ENCODE peak calls at places on chromosomes 3 and 15, in four cellular contexts. J is transverse colon, H is right lobe of liver, O is hepatocyte. S is an unnamed sample.

GRCh38 chr3:38051131-38051530 is 12.1 kb downstream of the DLEC1 start:
- DNase-seq in J (no peak), O (no peak), H (no peak), S (no peak)

GRCh38 chr3:102471001-102471400 is 36.2 kb downstream of the ZPLD1 start:
- DNase-seq in H (no peak), J (no peak), O (no peak), S (no peak)

GRCh38 chr3:118607915-118608820 is 426.5 kb downstream of the IGSF11 start:
- DNase-seq in J (no peak), O (no peak), H (no peak), S (no peak)

GRCh38 chr3:64913515-64913914 is 225.7 kb upstream of the ADAMTS9 start:
- DNase-seq in O (no peak), J (no peak), H (no peak), S (no peak)

GRCh38 chr3:54547846-54548245 is 380.0 kb downstream of the LRTM1 start:
- DNase-seq in O (no peak), J (no peak), H (no peak), S (no peak)

GRCh38 chr15:87874896-87875661 is 381.5 kb downstream of the NTRK3 start:
- DNase-seq in J (no peak), O (peak; percentile 55), H (no peak), S (no peak)

GRCh38 chr3:14352002-14352627 is 50.3 kb upstream of the SLC6A6 start:
- DNase-seq in O (no peak), H (no peak), J (no peak), S (no peak)

GRCh38 chr3:19016846-19017245 is 131.5 kb upstream of the KCNH8 start:
- DNase-seq in H (no peak), O (peak; percentile 29), J (no peak), S (no peak)

GRCh38 chr3:16183601-16184270 is 9.3 kb downstream of the GALNT15 start:
- DNase-seq in J (no peak), H (no peak), O (peak; percentile 68), S (no peak)

GRCh38 chr3:24264748-24265158 is 229.9 kb downstream of the THRB start:
- DNase-seq in O (peak; percentile 50), J (no peak), H (no peak), S (no peak)

GRCh38 chr3:12985148-12985547 is 88.1 kb downstream of the IQSEC1 start:
- DNase-seq in J (no peak), H (no peak), O (no peak), S (no peak)

GRCh38 chr3:43872301-43872700 is 181.6 kb downstream of the ABHD5 start:
- DNase-seq in H (no peak), J (no peak), O (peak; percentile 42), S (no peak)

GRCh38 chr15:99476413-99477222 is 89.2 kb upstream of the MEF2A start:
- DNase-seq in O (peak; percentile 74), H (no peak), J (peak; percentile 46), S (peak; percentile 51)

GRCh38 chr3:13627681-13628080 is 78.8 kb downstream of the FBLN2 start:
- DNase-seq in H (no peak), O (no peak), J (no peak), S (no peak)

GRCh38 chr3:52444860-52445793 is at the start of gene SEMA3G:
- DNase-seq in J (peak; percentile 87), H (peak; percentile 83), O (peak; percentile 86), S (peak; percentile 93)

GRCh38 chr3:189148090-189148507 is 23.7 kb upstream of the TPRG1 start:
- DNase-seq in H (peak; percentile 62), O (peak; percentile 76), J (peak; percentile 67), S (peak; percentile 86)

GRCh38 chr15:29570931-29571727 is 251.1 kb downstream of the TJP1 start:
- DNase-seq in H (no peak), O (peak; percentile 72), J (peak; percentile 50), S (no peak)

GRCh38 chr3:21718161-21718765 is 32.7 kb downstream of the ZNF385D start:
- DNase-seq in O (no peak), J (no peak), H (no peak), S (no peak)

GRCh38 chr3:158160958-158161357 is 51.1 kb downstream of the RSRC1 start:
- DNase-seq in J (no peak), O (peak; percentile 7), H (no peak), S (no peak)

GRCh38 chr3:155377861-155378260 is 84.4 kb upstream of the STRIT1 start:
- DNase-seq in J (no peak), O (no peak), H (no peak), S (no peak)

GRCh38 chr3:152556731-152557254 is 278.1 kb upstream of the P2RY1 start:
- DNase-seq in O (peak; percentile 23), J (no peak), H (no peak), S (no peak)

GRCh38 chr3:112013058-112013783 is 14.5 kb downstream of the TAGLN3 start:
- DNase-seq in H (peak; percentile 62), J (peak; percentile 46), O (peak; percentile 83), S (peak; percentile 80)

GRCh38 chr15:96403071-96403470 is 72.6 kb downstream of the NR2F2 start:
- DNase-seq in H (no peak), O (no peak), J (no peak), S (no peak)

GRCh38 chr15:99076555-99077308 is 28.1 kb upstream of the SYNM start:
- DNase-seq in J (peak; percentile 48), H (peak; percentile 56), O (peak; percentile 82), S (peak; percentile 25)

GRCh38 chr3:126540342-126540849 is 16.4 kb downstream of the CHST13 start:
- DNase-seq in H (peak; percentile 52), O (peak; percentile 52), J (peak; percentile 20), S (peak; percentile 34)

GRCh38 chr3:195194559-195195161 is 76.3 kb downstream of the XXYLT1 start:
- DNase-seq in J (no peak), O (no peak), H (no peak), S (no peak)

GRCh38 chr3:42717311-42717710 is 14.7 kb upstream of the HHATL start:
- DNase-seq in O (no peak), H (no peak), J (no peak), S (no peak)

GRCh38 chr15:34795267-34796081 is at the start of gene ACTC1:
- DNase-seq in H (no peak), J (no peak), O (peak; percentile 82), S (no peak)

GRCh38 chr3:14550651-14551611 is 10.8 kb upstream of the GRIP2 start:
- DNase-seq in O (no peak), J (no peak), H (no peak), S (no peak)

GRCh38 chr3:5078151-5078550 is 43.9 kb upstream of the ARL8B start:
- DNase-seq in O (peak; percentile 55), H (no peak), J (no peak), S (no peak)

GRCh38 chr3:31092748-31093607 is 198.5 kb upstream of the GADL1 start:
- DNase-seq in J (no peak), O (no peak), H (no peak), S (no peak)

GRCh38 chr15:63982381-63982854 is 63.9 kb downstream of the DAPK2 start:
- DNase-seq in J (peak; percentile 2), O (no peak), H (peak; percentile 12), S (no peak)

GRCh38 chr3:46923559-46924350 is 46.2 kb downstream of the PTH1R start:
- DNase-seq in O (peak; percentile 70), H (peak; percentile 54), J (peak; percentile 43), S (peak; percentile 65)

GRCh38 chr3:127822836-127823589 is 698 bp upstream of the MGLL start:
- DNase-seq in O (peak; percentile 64), H (peak; percentile 81), J (peak; percentile 82), S (peak; percentile 83)

GRCh38 chr3:156579427-156579851 is 24.5 kb upstream of the SSR3 start:
- DNase-seq in H (no peak), O (no peak), J (no peak), S (no peak)

GRCh38 chr3:39404943-39405686 is 1.4 kb upstream of the RPSA start:
- DNase-seq in H (no peak), O (no peak), J (no peak), S (no peak)

GRCh38 chr3:129077222-129077621 is 16.6 kb downstream of the GP9 start:
- DNase-seq in J (no peak), H (no peak), O (no peak), S (no peak)

GRCh38 chr3:70992131-70992530 is 591.4 kb downstream of the FOXP1 start:
- DNase-seq in J (no peak), H (no peak), O (no peak), S (no peak)
- H3K27ac ChIP-seq in J (no peak overlapping the region), H (no peak overlapping the region), O (no peak overlapping the region), S (no peak overlapping the region)

GRCh38 chr15:25441111-25441510 is 2.3 kb upstream of the UBE3A start:
- DNase-seq in O (no peak), J (no peak), H (no peak), S (no peak)
- H3K27ac ChIP-seq in O (no peak overlapping the region), J (no peak overlapping the region), H (no peak overlapping the region), S (no peak overlapping the region)

DNA sequence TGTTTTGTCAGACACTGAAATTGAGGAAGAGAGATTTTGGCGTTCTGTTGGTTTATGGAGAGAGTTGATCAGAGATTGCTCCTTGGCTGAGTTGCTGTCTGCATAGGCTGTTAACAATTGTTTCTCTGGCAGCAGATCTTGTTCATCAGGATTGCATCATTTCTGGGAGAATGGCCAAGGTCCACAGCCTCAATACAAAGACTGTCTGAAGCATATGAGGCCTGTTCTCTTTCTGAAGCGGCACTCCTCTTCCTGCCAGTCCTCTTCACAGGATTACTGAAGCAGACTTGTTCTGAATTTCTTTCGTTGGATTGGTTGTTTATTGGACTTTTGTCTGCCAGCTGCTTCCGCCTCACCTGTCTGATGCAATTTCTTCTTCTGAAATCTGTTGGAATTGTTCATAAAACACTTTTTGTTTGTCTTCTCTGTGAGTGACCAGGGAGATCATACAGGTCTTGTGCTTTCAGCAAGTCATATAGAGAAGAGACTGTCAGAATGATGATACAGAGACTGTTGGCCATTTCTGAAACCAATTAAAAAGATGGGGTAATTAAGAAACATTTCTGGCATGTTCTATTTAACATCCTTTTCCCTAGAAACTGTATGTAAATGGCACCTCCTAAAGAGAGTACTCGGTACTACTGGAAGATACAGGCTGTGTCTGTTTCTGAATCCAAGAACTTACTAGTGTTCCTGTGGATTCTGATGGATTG is 25.5 kb downstream of the SETD5 start:
- DNase-seq in O (peak; percentile 90), J (peak; percentile 87), H (peak; percentile 92), S (peak; percentile 28)
- H3K27ac ChIP-seq in O (peak overlapping the region; percentile 90), J (peak overlapping the region; percentile 84), H (peak overlapping the region; percentile 74), S (no peak overlapping the region)

GRCh38 chr15:59053482-59053881 is 51.5 kb upstream of the CCNB2 start:
- DNase-seq in O (no peak), J (no peak), H (no peak), S (no peak)
- H3K27ac ChIP-seq in O (no peak overlapping the region), J (no peak overlapping the region), H (no peak overlapping the region), S (no peak overlapping the region)

GRCh38 chr3:105869982-105870381 is 1.2 kb upstream of the CBLB start:
- DNase-seq in J (no peak), O (no peak), H (no peak), S (no peak)
- H3K27ac ChIP-seq in J (peak overlapping the region; percentile 97), O (peak overlapping the region; percentile 95), H (peak overlapping the region; percentile 93), S (peak overlapping the region; percentile 92)

GRCh38 chr15:68493629-68494028 is 61.7 kb upstream of the ITGA11 start:
- DNase-seq in O (no peak), H (no peak), J (no peak), S (no peak)
- H3K27ac ChIP-seq in O (no peak overlapping the region), H (no peak overlapping the region), J (no peak overlapping the region), S (no peak overlapping the region)

S was measured in Peyer's patch.